ENCODE peak calls at places on chromosomes 12 and 14, in four cellular contexts. Y is tibial nerve, Q is uterus, A is left ventricle myocardium inferior. C is an unnamed sample.

GRCh38 chr12:131046813-131047788 is 93.4 kb downstream of the ADGRD1 start:
- DNase-seq in Y (no peak), Q (no peak), A (peak; percentile 62), C (no peak)

GRCh38 chr14:75223664-75224154 is 47.3 kb upstream of the TMED10 start:
- DNase-seq in Y (no peak), Q (no peak), A (peak; percentile 30), C (peak; percentile 38)

GRCh38 chr14:91858536-91859275 is 8.6 kb downstream of the TC2N start:
- DNase-seq in Y (no peak), Q (no peak), A (no peak), C (no peak)

GRCh38 chr12:71865166-71865713 is 25.7 kb downstream of the TBC1D15 start:
- DNase-seq in Y (no peak), Q (no peak), A (no peak), C (no peak)

GRCh38 chr12:93793983-93794382 is 116.8 kb downstream of the CRADD start:
- DNase-seq in Y (no peak), Q (no peak), A (no peak), C (no peak)

GRCh38 chr14:105905456-105905855 is 379.1 kb downstream of the TMEM121 start:
- DNase-seq in Y (no peak), Q (no peak), A (no peak), C (no peak)

GRCh38 chr14:46048127-46048526 is 603.5 kb downstream of the RPL10L start:
- DNase-seq in Y (no peak), Q (no peak), A (no peak), C (no peak)

GRCh38 chr12:34398706-34399630 is 376.7 kb downstream of the ALG10 start:
- DNase-seq in Y (no peak), Q (peak; percentile 9), A (peak; percentile 9), C (peak; percentile 21)

GRCh38 chr14:90837355-90837754 is 21.1 kb upstream of the TTC7B start:
- DNase-seq in Y (no peak), Q (no peak), A (no peak), C (no peak)

GRCh38 chr12:132610051-132610759 is at the start of gene LRCOL1:
- DNase-seq in Y (no peak), Q (no peak), A (peak; percentile 63), C (no peak)

GRCh38 chr12:81329088-81329487 is 251.2 kb downstream of the ACSS3 start:
- DNase-seq in Y (no peak), Q (no peak), A (no peak), C (no peak)
- TF ChIP-seq CTCF in Y (no peak), Q (no peak), A (no peak), C (no peak)

DNA sequence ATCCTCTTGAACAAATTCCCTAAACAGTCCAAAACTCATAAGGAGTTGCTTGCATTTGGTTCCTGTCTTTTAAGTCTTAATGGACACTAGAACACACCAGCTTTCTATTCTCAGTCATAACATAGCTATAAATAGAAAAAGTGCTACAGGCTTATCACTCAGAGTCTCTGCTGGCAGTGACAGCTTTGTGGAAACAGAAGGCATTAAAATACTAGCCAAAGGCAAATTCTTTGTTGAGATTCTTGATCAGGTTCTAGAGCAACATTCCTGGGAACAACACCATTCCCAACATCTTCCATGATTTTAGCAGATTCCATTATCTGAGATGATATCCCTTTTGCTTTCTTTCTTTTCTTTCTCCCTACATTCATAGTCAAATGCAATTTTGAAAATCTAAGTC is 207.7 kb upstream of the PLEKHG7 start:
- DNase-seq in Y (no peak), Q (no peak), A (no peak), C (no peak)
- H3K4me1 ChIP-seq in Y (no peaks in the 10 kb centered on the region), Q (no peaks in the 10 kb centered on the region), A (peaks cover 14% of the 10 kb centered on the region), C (peaks cover 3% of the 10 kb centered on the region)

DNA sequence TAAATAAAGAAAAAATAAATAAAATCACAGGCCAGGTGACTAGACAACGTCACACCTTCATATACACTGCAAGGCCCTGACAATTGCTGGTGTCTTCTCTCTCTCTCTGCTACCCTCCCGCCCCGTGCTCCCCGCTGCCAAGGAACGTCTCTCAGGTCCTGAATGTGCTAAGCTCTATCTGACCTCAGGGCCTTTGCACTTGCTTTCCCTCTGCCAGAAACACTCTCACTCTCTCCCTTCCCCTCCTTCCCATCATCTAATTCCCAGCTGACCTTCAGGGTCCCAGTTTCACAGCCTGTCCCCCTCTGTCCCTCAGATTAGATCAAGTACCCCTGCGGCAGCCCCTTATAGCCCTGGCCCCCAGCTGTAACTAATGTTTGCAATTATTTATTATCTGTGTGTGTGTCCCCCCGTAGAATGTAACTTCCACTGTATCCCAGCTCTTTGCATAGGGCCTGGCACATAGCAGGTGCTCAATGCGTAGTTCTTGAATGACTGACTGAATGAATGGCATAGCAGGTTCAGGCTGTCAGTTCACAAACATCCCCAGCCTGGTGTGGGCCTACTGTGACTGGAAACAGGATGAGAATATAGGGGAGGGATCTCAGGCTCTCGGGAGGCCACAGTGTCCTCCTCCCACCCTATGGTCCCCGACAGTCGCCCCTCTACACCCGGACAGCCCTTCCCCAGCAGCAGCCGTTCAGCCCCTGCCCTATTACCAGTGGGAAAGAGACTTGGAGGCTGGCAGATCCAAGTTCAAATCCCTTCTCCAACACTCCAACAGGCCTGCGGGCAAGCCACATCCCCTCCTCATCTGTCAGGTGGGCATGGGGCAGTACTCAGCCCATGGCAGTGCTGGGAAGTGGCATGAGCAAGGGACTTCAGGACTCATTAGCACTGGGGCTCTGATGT is 6.6 kb downstream of the BEGAIN start:
- DNase-seq in Y (no peak), Q (no peak), A (peak; percentile 6), C (no peak)
- H3K27ac ChIP-seq in Y (no peak overlapping the region), Q (no peak overlapping the region), A (no peak overlapping the region), C (no peak overlapping the region)

GRCh38 chr12:69630191-69630590 is 19.5 kb upstream of the LRRC10 start:
- DNase-seq in Y (no peak), Q (no peak), A (no peak), C (no peak)

GRCh38 chr12:69633061-69633460 is 22.4 kb upstream of the LRRC10 start:
- DNase-seq in Y (no peak), Q (no peak), A (no peak), C (no peak)
- TF ChIP-seq CTCF in Y (no peak), Q (no peak), A (no peak), C (no peak)

GRCh38 chr12:6868211-6869048 is 1.1 kb downstream of the TPI1 start:
- DNase-seq in Y (no peak), Q (no peak), A (no peak), C (no peak)

GRCh38 chr12:6873094-6874006 is at the start of gene SPSB2:
- DNase-seq in Y (peak; percentile 91), Q (peak; percentile 98), A (peak; percentile 98), C (peak; percentile 99)

GRCh38 chr12:6869049-6870021 is 2.0 kb downstream of the TPI1 start:
- DNase-seq in Y (peak; percentile 88), Q (peak; percentile 87), A (peak; percentile 69), C (peak; percentile 89)

GRCh38 chr12:6871052-6871957 is 1.8 kb downstream of the SPSB2 start:
- DNase-seq in Y (no peak), Q (no peak), A (no peak), C (no peak)

DNA sequence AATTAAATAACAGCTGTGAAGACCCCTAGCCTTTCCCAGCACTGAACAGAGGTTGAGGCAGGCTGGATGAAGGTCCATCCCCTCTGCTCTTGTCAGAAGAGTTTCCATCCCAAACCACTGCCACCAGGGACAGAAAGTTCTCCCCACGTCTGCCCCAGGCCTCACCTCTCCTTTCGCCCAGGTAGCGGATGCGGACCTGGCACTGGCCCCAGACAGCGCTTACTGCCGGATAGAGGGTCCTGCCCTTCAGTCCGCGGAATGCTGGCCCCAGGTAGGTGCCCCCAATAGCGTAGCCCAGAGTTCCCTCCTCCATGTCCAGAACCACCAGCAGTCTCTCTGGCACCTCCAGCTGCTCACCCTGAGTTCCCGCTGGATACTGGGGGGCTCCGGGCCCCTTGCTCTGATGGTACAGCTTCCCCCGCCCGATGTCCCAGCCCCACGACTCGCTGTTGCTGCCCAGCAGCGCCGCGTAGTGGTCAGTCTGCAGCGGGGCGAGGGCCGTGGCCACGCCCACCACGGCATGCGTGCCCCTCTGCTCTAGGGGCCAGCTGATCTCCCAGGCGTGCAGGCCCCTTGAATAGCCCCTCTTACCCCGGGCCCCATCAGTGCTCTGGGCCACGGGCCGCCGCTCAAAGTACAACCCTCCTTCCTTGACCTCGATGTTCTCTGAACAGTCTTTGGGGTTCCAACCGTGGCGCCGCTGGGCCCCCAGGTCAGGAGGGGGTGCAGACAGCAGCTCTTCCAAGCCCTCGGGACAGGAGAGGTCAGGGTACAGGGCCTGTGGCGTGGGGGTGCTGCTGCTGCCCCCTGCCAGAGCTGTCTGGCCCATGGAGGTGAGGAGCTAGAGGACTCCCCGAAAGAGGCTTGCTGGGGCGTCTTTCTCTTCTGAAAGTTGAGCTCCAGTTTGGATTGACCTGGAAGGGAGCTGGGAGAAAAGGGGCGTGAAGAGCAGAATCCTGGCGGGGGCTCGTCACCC is 742 bp downstream of the SPSB2 start:
- DNase-seq in Y (peak; percentile 84), Q (peak; percentile 82), A (peak; percentile 83), C (peak; percentile 82)
- H3K4me1 ChIP-seq in Y (no peaks in the 10 kb centered on the region), Q (peaks cover 10% of the 10 kb centered on the region), A (peaks cover 62% of the 10 kb centered on the region), C (no peaks in the 10 kb centered on the region)

GRCh38 chr12:42474391-42474790 is 115.2 kb downstream of the PRICKLE1 start:
- DNase-seq in Y (no peak), Q (no peak), A (no peak), C (no peak)

GRCh38 chr12:42469355-42470006 is 120.1 kb downstream of the PRICKLE1 start:
- DNase-seq in Y (no peak), Q (no peak), A (no peak), C (no peak)

GRCh38 chr12:42473130-42473529 is 116.4 kb downstream of the PRICKLE1 start:
- DNase-seq in Y (no peak), Q (no peak), A (no peak), C (no peak)

GRCh38 chr12:42475055-42475454 is 114.5 kb downstream of the PRICKLE1 start:
- DNase-seq in Y (no peak), Q (no peak), A (no peak), C (no peak)

GRCh38 chr12:42473561-42473960 is 116.0 kb downstream of the PRICKLE1 start:
- DNase-seq in Y (no peak), Q (no peak), A (no peak), C (no peak)
- H3K27ac ChIP-seq in Y (no peak overlapping the region), Q (no peak overlapping the region), A (no peak overlapping the region), C (no peak overlapping the region)

GRCh38 chr14:52553671-52554575 is 1.3 kb downstream of the GPR137C start:
- DNase-seq in Y (peak; percentile 74), Q (peak; percentile 89), A (peak; percentile 85), C (peak; percentile 80)
- TF ChIP-seq CTCF in Y (no peak), Q (no peak), A (no peak), C (no peak)

C was measured in lung.